ENCODE peak calls at places on chromosomes 4 and X, in five cellular contexts. A is suprapubic skin, K is cardiac muscle cell, Y is RWPE1, T is mammary epithelial cell. D is an unnamed sample.

GRCh38 chr4:832536-832935 is 6.6 kb upstream of the CPLX1 start:
- DNase-seq in Y (no peak), T (no peak), K (no peak), A (no peak), D (no peak)

GRCh38 chr4:7429601-7430078 is 5.1 kb downstream of the PSAPL1 start:
- DNase-seq in T (no peak), Y (no peak), K (no peak), A (peak), D (no peak)

GRCh38 chr4:142840516-142841123 is 5.5 kb downstream of the INPP4B start:
- DNase-seq in A (no peak), K (peak), T (no peak), Y (no peak), D (no peak)

GRCh38 chr4:4837316-4837715 is 22.1 kb upstream of the MSX1 start:
- DNase-seq in Y (no peak), K (no peak), A (no peak), T (peak), D (no peak)

GRCh38 chr4:24565054-24565453 is 19.3 kb downstream of the DHX15 start:
- DNase-seq in Y (no peak), T (no peak), A (no peak), K (no peak), D (no peak)

GRCh38 chrX:124540474-124540873 is 194.1 kb downstream of the SH2D1A start:
- DNase-seq in Y (peak), T (peak), A (no peak), K (no peak), D (no peak)

GRCh38 chrX:72078411-72078810 is 53.3 kb downstream of the RTL5 start:
- DNase-seq in K (no peak), Y (no peak), T (no peak), A (no peak), D (no peak)

GRCh38 chr4:180766903-180767302 is 1476.3 kb upstream of the TENM3 start:
- DNase-seq in A (no peak), K (no peak), T (no peak), Y (no peak), D (no peak)

GRCh38 chrX:77704881-77705280 is 81.1 kb downstream of the ATRX start:
- DNase-seq in T (no peak), Y (no peak), A (no peak), K (no peak), D (no peak)

GRCh38 chr4:15106417-15106816 is 104.1 kb downstream of the CPEB2 start:
- DNase-seq in T (no peak), Y (no peak), A (no peak), K (no peak), D (no peak)

GRCh38 chrX:26590849-26591248 is 374.9 kb downstream of the MAGEB5 start:
- DNase-seq in A (no peak), Y (no peak), K (no peak), T (no peak), D (no peak)

GRCh38 chr4:176380352-176381157 is 60.8 kb downstream of the SPCS3 start:
- DNase-seq in K (no peak), Y (no peak), A (no peak), T (no peak), D (no peak)

GRCh38 chrX:102599084-102599949 is at the start of gene ARMCX5:
- DNase-seq in A (peak), T (peak), Y (peak), K (peak), D (peak)

GRCh38 chr4:88744609-88745008 is 47.0 kb upstream of the NAP1L5 start:
- DNase-seq in Y (no peak), K (no peak), T (no peak), A (no peak), D (no peak)

GRCh38 chr4:73341454-73341853 is 62.6 kb upstream of the ALB start:
- DNase-seq in K (peak), Y (peak), T (peak), A (no peak), D (peak)

GRCh38 chr4:88616275-88616996 is 24.2 kb downstream of the HERC3 start:
- DNase-seq in Y (no peak), A (no peak), K (peak), T (peak), D (no peak)

GRCh38 chrX:52271212-52271611 is 86.5 kb downstream of the MAGED4 start:
- DNase-seq in K (peak), T (peak), Y (no peak), A (no peak), D (no peak)

GRCh38 chr4:173167793-173168395 is 717 bp upstream of the GALNT7 start:
- DNase-seq in Y (peak), A (peak), K (peak), T (no peak), D (no peak)

GRCh38 chrX:9578083-9578779 is 113.4 kb downstream of the TBL1X start:
- DNase-seq in K (peak), Y (no peak), A (no peak), T (no peak), D (no peak)

GRCh38 chr4:77994194-77994721 is 62.9 kb upstream of the FRAS1 start:
- DNase-seq in A (no peak), Y (peak), K (peak), T (peak), D (no peak)

GRCh38 chr4:74618166-74618565 is 173.2 kb downstream of the AREG start:
- DNase-seq in K (no peak), Y (no peak), T (no peak), A (no peak), D (no peak)

GRCh38 chr4:145302725-145303124 is 122.3 kb upstream of the OTUD4 start:
- DNase-seq in T (no peak), A (no peak), Y (no peak), K (no peak), D (no peak)

GRCh38 chr4:105162123-105162796 is 15.6 kb downstream of the TET2 start:
- DNase-seq in T (no peak), A (no peak), K (no peak), Y (no peak), D (no peak)

GRCh38 chr4:7960790-7961655 is 21.4 kb upstream of the AFAP1 start:
- DNase-seq in A (no peak), K (peak), T (peak), Y (peak), D (peak)

GRCh38 chr4:153228512-153229145 is 24.4 kb downstream of the TRIM2 start:
- DNase-seq in T (no peak), A (no peak), Y (no peak), K (no peak), D (no peak)

GRCh38 chr4:95517799-95518198 is 31.0 kb downstream of the UNC5C start:
- DNase-seq in A (no peak), Y (no peak), T (no peak), K (no peak), D (no peak)

GRCh38 chr4:128349921-128350320 is 62.3 kb upstream of the PGRMC2 start:
- DNase-seq in K (peak), Y (no peak), T (no peak), A (no peak), D (no peak)

GRCh38 chrX:124504106-124504983 is 158.0 kb downstream of the SH2D1A start:
- DNase-seq in Y (no peak), A (no peak), T (no peak), K (no peak), D (no peak)

GRCh38 chr4:104447346-104447745 is 47.3 kb downstream of the CXXC4 start:
- DNase-seq in A (no peak), T (no peak), K (no peak), Y (no peak), D (no peak)

GRCh38 chr4:6753891-6754290 is 28.6 kb upstream of the KIAA0232 start:
- DNase-seq in K (no peak), T (no peak), A (no peak), Y (no peak), D (no peak)

GRCh38 chrX:10111364-10112148 is 45.2 kb upstream of the CLCN4 start:
- DNase-seq in T (no peak), A (no peak), Y (no peak), K (peak), D (no peak)

GRCh38 chrX:48505481-48505880 is 3.3 kb upstream of the PORCN start:
- DNase-seq in Y (no peak), A (no peak), K (no peak), T (no peak), D (no peak)

GRCh38 chrX:39910651-39911050 is 187.1 kb downstream of the BCOR start:
- DNase-seq in Y (no peak), T (no peak), A (no peak), K (no peak), D (no peak)

GRCh38 chr4:90950385-90950841 is 823.2 kb downstream of the CCSER1 start:
- DNase-seq in T (no peak), Y (no peak), A (no peak), K (peak), D (peak)

GRCh38 chr4:123876640-123877039 is 480.0 kb downstream of the SPRY1 start:
- DNase-seq in Y (no peak), A (no peak), T (no peak), K (no peak), D (no peak)
- H3K27ac ChIP-seq in Y (no peak), A (no peak), T (no peak), K (no peak), D (no peak)

GRCh38 chr4:39614487-39615162 is 24.0 kb downstream of the SMIM14 start:
- DNase-seq in Y (no peak), T (peak), K (peak), A (no peak), D (no peak)

GRCh38 chr4:39617534-39617933 is 21.1 kb downstream of the SMIM14 start:
- DNase-seq in A (no peak), K (no peak), T (no peak), Y (no peak), D (no peak)

GRCh38 chr4:39616651-39617050 is 22.0 kb downstream of the SMIM14 start:
- DNase-seq in A (no peak), T (no peak), Y (no peak), K (peak), D (no peak)

GRCh38 chr4:39609454-39609911 is 29.2 kb downstream of the SMIM14 start:
- DNase-seq in T (peak), A (no peak), K (no peak), Y (no peak), D (no peak)

GRCh38 chr4:39613093-39613656 is 25.5 kb downstream of the SMIM14 start:
- DNase-seq in T (peak), K (no peak), Y (no peak), A (no peak), D (no peak)
- H3K27ac ChIP-seq in T (no peak), K (peak), Y (no peak), A (no peak), D (no peak)

GRCh38 chr4:138889216-138889615 is 126.4 kb upstream of the NOCT start:
- DNase-seq in Y (no peak), A (no peak), T (no peak), K (no peak), D (no peak)

GRCh38 chr4:138893991-138894390 is 121.6 kb upstream of the NOCT start:
- DNase-seq in A (no peak), K (no peak), Y (no peak), T (peak), D (no peak)

GRCh38 chr4:138890921-138891570 is 124.5 kb upstream of the NOCT start:
- DNase-seq in T (no peak), Y (no peak), A (no peak), K (no peak), D (no peak)

GRCh38 chr4:138892483-138893386 is 122.8 kb upstream of the NOCT start:
- DNase-seq in Y (no peak), A (no peak), T (peak), K (no peak), D (no peak)

DNA sequence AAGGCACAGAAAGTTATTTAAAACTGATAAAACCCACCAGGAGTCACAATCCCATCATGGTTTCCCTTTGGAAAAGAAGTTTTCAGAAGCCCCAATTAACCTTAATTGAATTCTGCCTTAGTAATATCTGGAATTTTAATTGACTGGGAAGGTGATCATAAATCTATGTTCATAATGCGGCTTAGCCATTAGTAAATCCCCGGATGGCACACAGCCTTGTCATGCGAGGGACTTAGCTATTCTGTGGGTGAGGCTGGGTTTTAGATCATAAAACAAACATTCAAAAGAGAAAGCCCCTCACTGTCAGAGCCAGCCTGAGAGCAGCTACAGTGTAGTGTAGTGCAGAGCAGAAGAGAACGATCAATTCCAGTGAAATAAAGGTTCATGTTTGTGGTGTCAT is 124.0 kb upstream of the NOCT start:
- DNase-seq in A (no peak), K (no peak), Y (no peak), T (no peak), D (no peak)
- H3K27ac ChIP-seq in A (no peak), K (no peak), Y (no peak), T (no peak), D (no peak)

GRCh38 chrX:20265726-20266681 is 705 bp downstream of the RPS6KA3 start:
- DNase-seq in K (no peak), Y (no peak), A (peak), T (peak), D (no peak)
- H3K27ac ChIP-seq in K (peak), Y (peak), A (peak), T (peak), D (peak)

GRCh38 chr4:56783986-56784385 is 37.5 kb downstream of the SPINK2 start:
- DNase-seq in A (peak), Y (no peak), K (no peak), T (no peak), D (no peak)

GRCh38 chr4:56790566-56791175 is 30.8 kb downstream of the SPINK2 start:
- DNase-seq in T (no peak), Y (no peak), A (no peak), K (no peak), D (no peak)

GRCh38 chr4:56786955-56787354 is 34.5 kb downstream of the SPINK2 start:
- DNase-seq in Y (peak), T (peak), K (peak), A (no peak), D (no peak)

GRCh38 chr4:56788081-56788480 is 33.4 kb downstream of the SPINK2 start:
- DNase-seq in T (no peak), Y (no peak), A (no peak), K (no peak), D (no peak)

DNA sequence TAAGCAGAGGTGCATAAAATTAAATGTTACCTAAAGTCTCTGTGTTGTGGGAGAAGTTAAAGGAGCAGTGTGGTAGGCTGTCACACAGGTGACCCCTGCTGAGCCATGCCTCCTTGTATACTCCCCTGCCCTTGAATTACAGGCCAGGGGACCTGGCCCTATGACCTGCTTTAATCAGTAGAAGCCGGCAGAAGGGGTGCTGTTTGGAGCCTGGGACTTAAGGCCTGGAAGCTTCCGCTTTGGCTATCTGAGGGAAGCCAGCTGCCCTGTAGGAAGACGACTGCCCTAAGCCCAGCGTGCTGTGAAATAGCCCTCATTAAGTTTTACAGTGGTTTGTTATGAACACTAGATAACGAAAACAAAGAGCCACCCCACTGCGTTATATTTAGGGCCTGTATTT is 34.1 kb downstream of the SPINK2 start:
- DNase-seq in Y (no peak), T (no peak), A (no peak), K (peak), D (no peak)
- H3K27ac ChIP-seq in Y (peak), T (no peak), A (no peak), K (peak), D (no peak)

GRCh38 chr4:82784615-82785247 is 13.9 kb downstream of the SCD5 start:
- DNase-seq in Y (no peak), K (peak), T (no peak), A (no peak), D (no peak)

GRCh38 chr4:82787342-82787741 is 11.3 kb downstream of the SCD5 start:
- DNase-seq in T (peak), Y (peak), A (no peak), K (peak), D (peak)

GRCh38 chr4:82785248-82786003 is 13.2 kb downstream of the SCD5 start:
- DNase-seq in A (no peak), Y (peak), K (peak), T (peak), D (peak)

GRCh38 chr4:82786004-82786400 is 12.6 kb downstream of the SCD5 start:
- DNase-seq in A (no peak), Y (no peak), K (peak), T (no peak), D (no peak)

DNA sequence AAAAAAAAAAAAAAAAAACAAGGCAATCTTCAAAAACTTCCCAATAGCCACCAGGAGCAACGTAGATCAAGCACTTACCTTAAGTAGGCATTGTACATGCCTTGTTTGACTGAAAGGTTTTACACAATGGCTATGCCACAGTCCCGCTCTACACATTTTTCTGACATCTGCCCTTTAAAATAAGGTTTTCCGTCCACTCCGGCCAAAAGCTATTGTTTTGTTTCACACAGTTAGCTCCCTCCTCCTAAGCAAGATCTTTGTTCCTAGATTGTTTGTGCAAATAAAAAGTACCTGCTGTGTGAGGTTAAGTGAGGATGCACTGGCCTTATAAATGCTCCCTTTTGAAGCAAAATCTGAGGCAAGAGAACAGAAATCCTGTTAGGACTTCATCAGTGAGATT is 11.8 kb downstream of the SCD5 start:
- DNase-seq in Y (no peak), K (no peak), A (no peak), T (no peak), D (no peak)
- H3K27ac ChIP-seq in Y (no peak), K (no peak), A (no peak), T (peak), D (no peak)

GRCh38 chr4:48653217-48654014 is 126.7 kb downstream of the FRYL start:
- DNase-seq in A (no peak), K (peak), Y (no peak), T (no peak), D (no peak)
- H3K27ac ChIP-seq in A (no peak), K (peak), Y (no peak), T (no peak), D (no peak)

GRCh38 chr4:40536032-40536431 is 93.6 kb downstream of the RBM47 start:
- DNase-seq in T (no peak), A (no peak), K (no peak), Y (no peak), D (no peak)

GRCh38 chr4:40546506-40546905 is 83.2 kb downstream of the RBM47 start:
- DNase-seq in A (no peak), T (no peak), Y (no peak), K (no peak), D (no peak)

GRCh38 chr4:40544216-40544615 is 85.4 kb downstream of the RBM47 start:
- DNase-seq in A (no peak), K (no peak), T (no peak), Y (no peak), D (no peak)

DNA sequence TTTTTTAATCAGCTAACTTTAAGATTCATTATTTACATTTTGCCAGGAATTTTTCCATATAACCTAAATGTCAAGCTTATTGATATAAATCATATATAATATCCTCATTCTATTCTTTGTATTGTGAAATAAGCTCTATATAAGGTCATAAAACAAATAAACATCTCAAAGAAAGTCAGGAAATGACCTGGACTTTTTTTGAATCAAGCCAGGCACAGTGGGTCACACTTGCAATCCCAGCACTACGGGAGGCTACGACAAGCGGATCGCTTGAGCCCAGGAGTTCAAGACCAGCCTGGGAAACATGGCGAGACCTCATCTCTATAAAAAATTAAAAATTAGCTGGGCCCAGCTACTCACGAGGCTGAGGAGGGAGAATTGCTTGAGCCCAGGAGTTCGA is 88.9 kb downstream of the RBM47 start:
- DNase-seq in Y (no peak), A (no peak), K (no peak), T (no peak), D (no peak)
- H3K27ac ChIP-seq in Y (no peak), A (no peak), K (no peak), T (no peak), D (no peak)